ENCODE peak calls at places on chromosomes 5 and 9, in four cellular contexts. U, D, H and Z are unnamed samples.

GRCh38 chr5:101390317-101390908 is 487.3 kb upstream of the ST8SIA4 start:
- DNase-seq in U (no peak), D (peak; percentile 46), H (peak; percentile 57), Z (no peak)

GRCh38 chr5:134738963-134739661 is 764 bp downstream of the CAMLG start:
- DNase-seq in U (peak; percentile 77), D (peak; percentile 73), H (peak; percentile 55), Z (peak; percentile 18)

GRCh38 chr9:115461284-115461683 is 343.3 kb upstream of the TNC start:
- DNase-seq in U (no peak), D (no peak), H (no peak), Z (no peak)

GRCh38 chr9:78115073-78115472 is 83.5 kb upstream of the GNAQ start:
- DNase-seq in U (no peak), D (peak; percentile 23), H (no peak), Z (no peak)

GRCh38 chr5:98504488-98504887 is 269.0 kb upstream of the RGMB start:
- DNase-seq in U (no peak), D (peak; percentile 5), H (no peak), Z (peak; percentile 16)

GRCh38 chr5:89342106-89342876 is 459.3 kb upstream of the MEF2C start:
- DNase-seq in U (no peak), D (no peak), H (no peak), Z (no peak)

GRCh38 chr5:126300293-126300692 is 122.9 kb upstream of the GRAMD2B start:
- DNase-seq in U (no peak), D (no peak), H (no peak), Z (no peak)

GRCh38 chr5:168798065-168799023 is 219.2 kb upstream of the PANK3 start:
- DNase-seq in U (no peak), D (no peak), H (no peak), Z (no peak)

GRCh38 chr5:72814864-72815263 is 1.6 kb upstream of the TNPO1 start:
- DNase-seq in U (no peak), D (no peak), H (no peak), Z (no peak)

GRCh38 chr5:155017610-155018009 is 4.1 kb downstream of the KIF4B start:
- DNase-seq in U (no peak), D (no peak), H (no peak), Z (no peak)

GRCh38 chr5:78922879-78923621 is 62.1 kb downstream of the ARSB start:
- DNase-seq in U (no peak), D (no peak), H (no peak), Z (no peak)

GRCh38 chr9:126057461-126057860 is 269.2 kb upstream of the MVB12B start:
- DNase-seq in U (peak; percentile 28), D (no peak), H (no peak), Z (no peak)

GRCh38 chr5:77176429-77176828 is 34.1 kb upstream of the PDE8B start:
- DNase-seq in U (no peak), D (no peak), H (no peak), Z (no peak)

GRCh38 chr5:84298628-84299027 is 86.1 kb downstream of the EDIL3 start:
- DNase-seq in U (no peak), D (no peak), H (no peak), Z (no peak)

GRCh38 chr5:113122053-113122452 is 145.5 kb downstream of the DCP2 start:
- DNase-seq in U (no peak), D (no peak), H (no peak), Z (no peak)

DNA sequence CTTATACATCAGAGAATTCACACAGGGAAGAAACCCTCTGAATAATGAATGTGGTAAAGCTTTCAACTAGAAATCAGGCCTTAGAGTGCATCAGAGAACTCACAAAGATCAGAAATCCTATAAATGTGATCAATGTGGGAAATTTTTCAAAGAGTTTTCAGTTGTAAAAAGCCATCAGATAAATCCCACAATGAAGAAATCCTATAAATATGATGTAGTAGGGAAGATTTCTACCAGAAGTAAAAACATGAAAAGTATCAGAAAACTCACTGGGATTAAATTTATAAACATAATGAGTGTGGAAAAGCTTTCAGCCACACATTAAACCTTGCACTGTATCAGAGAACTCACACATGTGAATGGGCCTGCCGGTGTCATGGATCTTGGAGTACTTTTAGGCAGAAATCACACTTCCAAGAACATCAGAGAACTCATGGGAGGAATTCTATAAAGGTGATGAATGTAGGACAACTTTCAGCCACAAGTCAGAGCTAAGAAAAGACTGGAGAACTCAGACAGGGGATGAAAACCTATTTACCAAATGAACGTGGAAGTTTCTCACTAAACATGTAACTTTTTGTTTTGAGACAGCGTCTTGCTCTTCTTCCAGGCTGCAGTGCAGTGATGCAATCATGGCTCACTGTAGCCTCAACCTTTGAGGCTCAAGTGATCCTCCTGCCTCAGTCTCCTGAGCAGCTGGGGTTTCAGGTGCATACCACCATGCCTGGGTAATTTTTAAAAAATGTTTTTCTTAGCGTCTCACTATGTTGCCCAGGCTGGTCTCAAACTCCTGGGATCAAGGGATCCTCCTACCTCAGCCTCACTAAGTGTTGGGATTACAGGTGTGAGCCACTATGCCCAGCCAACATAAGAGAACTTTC is 39.5 kb downstream of the ZNF510 start:
- DNase-seq in U (no peak), D (no peak), H (no peak), Z (no peak)
- H3K9me3 ChIP-seq in U (peaks cover 51% of the 10 kb centered on the region), D (peaks cover 39% of the 10 kb centered on the region), H (peaks cover 17% of the 10 kb centered on the region), Z (peaks cover 40% of the 10 kb centered on the region)

GRCh38 chr5:140737486-140737885 is 37.2 kb downstream of the ZMAT2 start:
- DNase-seq in U (no peak), D (no peak), H (no peak), Z (no peak)

GRCh38 chr5:140734354-140734753 is 34.1 kb downstream of the ZMAT2 start:
- DNase-seq in U (no peak), D (peak; percentile 43), H (no peak), Z (no peak)
- TF ChIP-seq POLR2AphosphoS5 in U (no peak), D (no peak), H (no peak), Z (no peak)

GRCh38 chr5:157267766-157268480 is 2.0 kb downstream of the CYFIP2 start:
- DNase-seq in U (no peak), D (no peak), H (no peak), Z (no peak)
- H3K4me3 ChIP-seq in U (no peak overlapping the region), D (no peak overlapping the region), H (no peak overlapping the region), Z (no peak overlapping the region)

DNA sequence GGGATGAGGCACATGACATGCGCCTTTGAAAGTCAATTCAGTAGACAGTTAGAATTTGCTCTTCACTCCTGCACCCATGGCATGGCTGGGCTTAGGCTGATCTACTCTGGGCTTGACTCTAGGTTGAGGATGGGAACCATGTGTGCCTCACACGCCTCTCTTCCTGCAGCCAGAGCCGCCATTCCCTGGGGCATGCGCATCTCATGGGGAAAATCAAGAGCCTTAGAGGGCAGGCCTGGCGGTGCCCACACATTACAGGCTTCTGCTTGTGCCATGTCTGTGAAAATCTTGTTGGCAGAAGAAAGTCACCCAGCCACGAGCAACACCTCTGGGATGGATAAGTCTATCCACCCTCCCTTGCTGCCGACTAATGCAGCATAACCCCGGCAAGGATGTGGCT is 808.5 kb downstream of the CDH9 start:
- DNase-seq in U (no peak), D (no peak), H (no peak), Z (no peak)
- H3K9me3 ChIP-seq in U (no peaks in the 10 kb centered on the region), D (no peaks in the 10 kb centered on the region), H (peaks cover 7% of the 10 kb centered on the region), Z (no peaks in the 10 kb centered on the region)

DNA sequence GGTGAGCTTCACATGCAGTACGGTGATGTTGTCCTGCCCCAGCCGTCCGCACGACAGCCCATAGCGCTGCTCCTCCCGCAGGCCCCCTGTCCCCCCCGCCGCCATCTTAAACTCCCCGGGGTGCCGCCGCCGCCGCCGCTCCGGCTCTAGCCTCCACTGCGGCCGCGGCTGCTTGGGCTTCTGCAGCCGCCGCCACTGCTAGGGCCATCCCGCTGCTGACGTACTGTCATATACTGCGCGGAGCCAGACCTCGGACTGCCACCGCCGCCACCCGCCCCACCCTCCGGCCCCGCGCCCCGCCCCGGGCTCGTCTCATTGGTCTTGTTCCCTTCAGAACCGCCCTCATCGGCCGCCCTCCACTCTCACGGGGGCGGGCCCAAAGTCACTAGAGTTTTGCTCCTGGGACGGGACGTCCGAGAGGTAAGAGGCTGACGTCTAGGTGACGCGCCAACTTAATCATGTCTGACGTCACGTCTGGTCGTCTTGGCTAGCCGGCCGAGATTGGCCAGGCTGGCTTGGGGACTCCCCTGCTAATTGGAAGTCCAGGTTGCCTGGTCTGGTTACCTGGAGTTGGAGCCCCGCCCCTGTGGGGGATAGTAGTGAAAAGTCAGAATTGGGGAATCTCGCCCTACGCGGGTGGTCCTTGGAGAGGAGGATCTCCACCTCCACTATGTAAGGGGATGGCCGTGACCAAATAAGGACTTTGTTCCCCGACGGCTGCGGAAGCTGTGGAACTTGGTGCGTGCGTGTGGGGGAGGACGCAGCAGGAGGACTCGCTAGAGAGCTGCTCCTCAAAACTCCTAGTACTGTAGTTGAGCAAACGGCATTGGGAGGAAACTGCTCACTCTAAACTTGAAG is at the start of gene ELL2:
- DNase-seq in U (peak; percentile 99), D (peak; percentile 97), H (peak; percentile 100), Z (peak; percentile 100)
- TF ChIP-seq POLR2AphosphoS5 in U (peak; percentile 96), D (peak; percentile 81), H (peak; percentile 89), Z (peak; percentile 91)

GRCh38 chr9:95261890-95262289 is 55.6 kb downstream of the FANCC start:
- DNase-seq in U (no peak), D (peak; percentile 69), H (no peak), Z (no peak)
- H3K4me3 ChIP-seq in U (no peak overlapping the region), D (no peak overlapping the region), H (no peak overlapping the region), Z (no peak overlapping the region)

GRCh38 chr9:135916998-135917397 is 9.7 kb upstream of the CAMSAP1 start:
- DNase-seq in U (no peak), D (no peak), H (no peak), Z (no peak)
- H3K9me3 ChIP-seq in U (peaks cover 42% of the 10 kb centered on the region), D (peaks cover 32% of the 10 kb centered on the region), H (peaks cover 8% of the 10 kb centered on the region), Z (peaks cover 45% of the 10 kb centered on the region)

GRCh38 chr5:149938791-149939358 is 5.7 kb downstream of the PDE6A start:
- DNase-seq in U (no peak), D (no peak), H (no peak), Z (no peak)
- TF ChIP-seq POLR2AphosphoS5 in U (no peak), D (no peak), H (no peak), Z (no peak)

DNA sequence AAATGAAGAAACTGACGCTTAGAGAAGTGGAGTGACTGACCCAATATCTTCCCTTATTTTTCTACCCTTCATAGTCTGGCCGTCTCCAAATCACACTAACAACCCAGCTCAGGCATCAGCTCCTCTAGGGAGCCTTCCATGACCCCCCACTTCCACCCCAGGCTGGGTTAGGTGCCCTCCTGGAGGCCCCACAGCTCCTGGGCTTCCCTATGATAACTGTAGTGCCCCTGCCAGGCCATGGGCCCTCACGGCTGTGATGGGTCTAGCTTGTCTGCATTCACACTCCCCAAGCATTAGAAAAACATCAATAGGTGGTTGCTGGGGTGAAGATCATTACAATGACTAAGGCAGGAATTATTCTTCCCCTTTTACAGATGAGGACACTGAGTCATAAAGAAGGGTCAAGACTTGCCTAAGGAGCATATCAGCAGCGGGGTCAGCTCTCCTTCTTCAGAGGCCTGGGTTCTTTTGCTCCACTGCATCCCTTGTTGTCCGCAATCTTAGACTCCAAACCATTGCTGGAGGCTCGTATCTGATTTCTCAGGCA is 7.3 kb downstream of the CORO2A start:
- DNase-seq in U (peak; percentile 65), D (no peak), H (no peak), Z (no peak)
- H3K4me3 ChIP-seq in U (no peak overlapping the region), D (no peak overlapping the region), H (no peak overlapping the region), Z (no peak overlapping the region)

DNA sequence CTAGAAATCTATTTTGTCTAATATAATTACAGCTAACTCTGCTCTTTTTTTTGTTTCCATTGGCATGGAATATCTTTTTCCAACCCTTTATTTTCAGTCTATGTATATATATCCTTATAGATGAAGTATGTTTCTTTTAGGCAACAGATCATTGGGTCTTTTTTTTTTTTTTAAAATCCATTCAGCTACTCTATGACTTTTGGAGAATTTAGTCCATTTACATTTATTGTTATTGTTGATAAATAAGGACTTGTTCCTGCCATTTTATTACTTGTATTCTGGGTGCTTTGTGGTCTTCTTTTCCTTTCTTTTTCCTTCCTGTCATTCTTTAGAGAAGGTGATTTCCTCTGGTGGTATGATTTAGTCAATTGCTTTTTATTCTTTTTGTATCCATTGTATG is 296.8 kb downstream of the SMARCA2 start:
- DNase-seq in U (no peak), D (no peak), H (no peak), Z (no peak)
- H3K9me3 ChIP-seq in U (peaks cover 41% of the 10 kb centered on the region), D (peaks cover 45% of the 10 kb centered on the region), H (peaks cover 6% of the 10 kb centered on the region), Z (peaks cover 22% of the 10 kb centered on the region)